ENCODE peak calls at places on chromosomes 7 and 10, in five cellular contexts. One of them, this sample, is unnamed.

GRCh38 chr10:132443605-132443997 is 46.6 kb downstream of the PWWP2B start:
- DNase-seq in ELF-1: no peak
- DNase-seq in osteocyte: no peak
- DNase-seq in posterior cingulate gyrus: no peak
- DNase-seq in naive thymus-derived CD4-positive, alpha-beta T cell: peak
- DNase-seq in this sample: no peak

GRCh38 chr10:52879181-52879607 is 106.6 kb upstream of the MBL2 start:
- DNase-seq in posterior cingulate gyrus: no peak
- DNase-seq in ELF-1: no peak
- DNase-seq in osteocyte: no peak
- DNase-seq in naive thymus-derived CD4-positive, alpha-beta T cell: no peak
- DNase-seq in this sample: no peak

GRCh38 chr10:118982366-118982765 is 47.1 kb upstream of the NANOS1 start:
- DNase-seq in posterior cingulate gyrus: no peak
- DNase-seq in naive thymus-derived CD4-positive, alpha-beta T cell: no peak
- DNase-seq in ELF-1: no peak
- DNase-seq in osteocyte: no peak
- DNase-seq in this sample: no peak

GRCh38 chr7:154953006-154953684 is 49.8 kb downstream of the PAXIP1 start:
- DNase-seq in osteocyte: no peak
- DNase-seq in ELF-1: peak
- DNase-seq in naive thymus-derived CD4-positive, alpha-beta T cell: peak
- DNase-seq in posterior cingulate gyrus: peak
- DNase-seq in this sample: peak

GRCh38 chr7:954330-955238 is at the start of gene ADAP1:
- DNase-seq in posterior cingulate gyrus: no peak
- DNase-seq in naive thymus-derived CD4-positive, alpha-beta T cell: peak
- DNase-seq in osteocyte: no peak
- DNase-seq in ELF-1: no peak
- DNase-seq in this sample: peak

GRCh38 chr7:30162622-30163124 is 27.9 kb downstream of the MTURN start:
- DNase-seq in naive thymus-derived CD4-positive, alpha-beta T cell: peak
- DNase-seq in ELF-1: no peak
- DNase-seq in posterior cingulate gyrus: no peak
- DNase-seq in osteocyte: no peak
- DNase-seq in this sample: no peak

GRCh38 chr10:124660404-124661125 is 83.6 kb downstream of the FAM53B start:
- DNase-seq in naive thymus-derived CD4-positive, alpha-beta T cell: no peak
- DNase-seq in posterior cingulate gyrus: no peak
- DNase-seq in osteocyte: no peak
- DNase-seq in ELF-1: no peak
- DNase-seq in this sample: no peak

GRCh38 chr10:119301397-119301796 is 94.0 kb downstream of the GRK5 start:
- DNase-seq in posterior cingulate gyrus: no peak
- DNase-seq in naive thymus-derived CD4-positive, alpha-beta T cell: peak
- DNase-seq in ELF-1: no peak
- DNase-seq in osteocyte: no peak
- DNase-seq in this sample: no peak

GRCh38 chr7:107125475-107125874 is 43.3 kb upstream of the HBP1 start:
- DNase-seq in osteocyte: no peak
- DNase-seq in naive thymus-derived CD4-positive, alpha-beta T cell: no peak
- DNase-seq in posterior cingulate gyrus: no peak
- DNase-seq in ELF-1: no peak
- DNase-seq in this sample: no peak

GRCh38 chr10:3681642-3682554 is 103.1 kb downstream of the KLF6 start:
- DNase-seq in naive thymus-derived CD4-positive, alpha-beta T cell: no peak
- DNase-seq in osteocyte: no peak
- DNase-seq in ELF-1: peak
- DNase-seq in posterior cingulate gyrus: no peak
- DNase-seq in this sample: no peak

GRCh38 chr7:7183833-7184463 is 1.6 kb downstream of the C1GALT1 start:
- DNase-seq in naive thymus-derived CD4-positive, alpha-beta T cell: no peak
- DNase-seq in posterior cingulate gyrus: no peak
- DNase-seq in osteocyte: no peak
- DNase-seq in ELF-1: no peak
- DNase-seq in this sample: no peak

GRCh38 chr7:94436018-94436604 is 41.4 kb downstream of the COL1A2 start:
- DNase-seq in osteocyte: peak
- DNase-seq in ELF-1: peak
- DNase-seq in posterior cingulate gyrus: peak
- DNase-seq in naive thymus-derived CD4-positive, alpha-beta T cell: peak
- DNase-seq in this sample: peak

GRCh38 chr7:24777811-24778210 is 20.5 kb upstream of the GSDME start:
- DNase-seq in posterior cingulate gyrus: no peak
- DNase-seq in ELF-1: no peak
- DNase-seq in osteocyte: no peak
- DNase-seq in naive thymus-derived CD4-positive, alpha-beta T cell: no peak
- DNase-seq in this sample: no peak

GRCh38 chr10:33336606-33337334 is 2.3 kb upstream of the NRP1 start:
- DNase-seq in ELF-1: peak
- DNase-seq in osteocyte: peak
- DNase-seq in naive thymus-derived CD4-positive, alpha-beta T cell: no peak
- DNase-seq in posterior cingulate gyrus: peak
- DNase-seq in this sample: peak

GRCh38 chr7:137953692-137954470 is 48.0 kb downstream of the CREB3L2 start:
- DNase-seq in osteocyte: no peak
- DNase-seq in naive thymus-derived CD4-positive, alpha-beta T cell: no peak
- DNase-seq in ELF-1: peak
- DNase-seq in posterior cingulate gyrus: no peak
- DNase-seq in this sample: no peak

GRCh38 chr7:131637846-131638245 is 81.4 kb upstream of the PODXL start:
- DNase-seq in naive thymus-derived CD4-positive, alpha-beta T cell: no peak
- DNase-seq in posterior cingulate gyrus: no peak
- DNase-seq in osteocyte: no peak
- DNase-seq in ELF-1: peak
- DNase-seq in this sample: peak

GRCh38 chr7:20506175-20506574 is 109.3 kb upstream of the ABCB5 start:
- DNase-seq in ELF-1: no peak
- DNase-seq in osteocyte: no peak
- DNase-seq in naive thymus-derived CD4-positive, alpha-beta T cell: no peak
- DNase-seq in posterior cingulate gyrus: no peak
- DNase-seq in this sample: no peak

GRCh38 chr10:14358886-14359573 is 28.3 kb upstream of the FRMD4A start:
- DNase-seq in naive thymus-derived CD4-positive, alpha-beta T cell: no peak
- DNase-seq in ELF-1: no peak
- DNase-seq in osteocyte: peak
- DNase-seq in posterior cingulate gyrus: no peak
- DNase-seq in this sample: no peak

GRCh38 chr10:43361532-43362190 is 9.8 kb upstream of the FXYD4 start:
- DNase-seq in naive thymus-derived CD4-positive, alpha-beta T cell: no peak
- DNase-seq in ELF-1: no peak
- DNase-seq in osteocyte: no peak
- DNase-seq in posterior cingulate gyrus: no peak
- DNase-seq in this sample: no peak

GRCh38 chr10:35079763-35080162 is 10.4 kb downstream of the CUL2 start:
- DNase-seq in posterior cingulate gyrus: no peak
- DNase-seq in ELF-1: no peak
- DNase-seq in osteocyte: no peak
- DNase-seq in naive thymus-derived CD4-positive, alpha-beta T cell: no peak
- DNase-seq in this sample: no peak

GRCh38 chr7:28940741-28941385 is 17.3 kb downstream of the TRIL start:
- DNase-seq in posterior cingulate gyrus: no peak
- DNase-seq in osteocyte: no peak
- DNase-seq in naive thymus-derived CD4-positive, alpha-beta T cell: no peak
- DNase-seq in ELF-1: no peak
- DNase-seq in this sample: no peak

GRCh38 chr10:7697304-7697822 is 5.8 kb upstream of the ITIH2 start:
- DNase-seq in osteocyte: no peak
- DNase-seq in posterior cingulate gyrus: no peak
- DNase-seq in ELF-1: no peak
- DNase-seq in naive thymus-derived CD4-positive, alpha-beta T cell: no peak
- DNase-seq in this sample: no peak

GRCh38 chr7:77933394-77933793 is 134.8 kb downstream of the PHTF2 start:
- DNase-seq in posterior cingulate gyrus: no peak
- DNase-seq in osteocyte: no peak
- DNase-seq in naive thymus-derived CD4-positive, alpha-beta T cell: no peak
- DNase-seq in ELF-1: no peak
- DNase-seq in this sample: no peak

GRCh38 chr7:34928052-34928451 is 109.2 kb downstream of the DPY19L1 start:
- DNase-seq in osteocyte: no peak
- DNase-seq in naive thymus-derived CD4-positive, alpha-beta T cell: peak
- DNase-seq in posterior cingulate gyrus: peak
- DNase-seq in ELF-1: peak
- DNase-seq in this sample: peak

GRCh38 chr10:26488344-26488743 is 50.2 kb downstream of the APBB1IP start:
- DNase-seq in naive thymus-derived CD4-positive, alpha-beta T cell: no peak
- DNase-seq in posterior cingulate gyrus: no peak
- DNase-seq in ELF-1: no peak
- DNase-seq in osteocyte: no peak
- DNase-seq in this sample: no peak

GRCh38 chr10:75883081-75883480 is 451.7 kb downstream of the LRMDA start:
- DNase-seq in posterior cingulate gyrus: no peak
- DNase-seq in naive thymus-derived CD4-positive, alpha-beta T cell: no peak
- DNase-seq in osteocyte: no peak
- DNase-seq in ELF-1: no peak
- DNase-seq in this sample: no peak

GRCh38 chr7:2512179-2512644 is 7.4 kb upstream of the LFNG start:
- DNase-seq in posterior cingulate gyrus: no peak
- DNase-seq in naive thymus-derived CD4-positive, alpha-beta T cell: no peak
- DNase-seq in osteocyte: no peak
- DNase-seq in ELF-1: no peak
- DNase-seq in this sample: no peak

GRCh38 chr7:157547102-157547501 is 210.3 kb downstream of the DNAJB6 start:
- DNase-seq in osteocyte: no peak
- DNase-seq in ELF-1: no peak
- DNase-seq in posterior cingulate gyrus: no peak
- DNase-seq in naive thymus-derived CD4-positive, alpha-beta T cell: no peak
- DNase-seq in this sample: no peak

GRCh38 chr10:35564276-35564982 is 40.7 kb upstream of the GJD4 start:
- DNase-seq in posterior cingulate gyrus: no peak
- DNase-seq in naive thymus-derived CD4-positive, alpha-beta T cell: no peak
- DNase-seq in ELF-1: no peak
- DNase-seq in osteocyte: peak
- DNase-seq in this sample: no peak

GRCh38 chr7:36039671-36040070 is 113.4 kb upstream of the EEPD1 start:
- DNase-seq in naive thymus-derived CD4-positive, alpha-beta T cell: no peak
- DNase-seq in osteocyte: no peak
- DNase-seq in ELF-1: no peak
- DNase-seq in posterior cingulate gyrus: no peak
- DNase-seq in this sample: no peak

GRCh38 chr10:116170815-116171250 is 102.2 kb downstream of the GFRA1 start:
- DNase-seq in naive thymus-derived CD4-positive, alpha-beta T cell: no peak
- DNase-seq in osteocyte: no peak
- DNase-seq in ELF-1: no peak
- DNase-seq in posterior cingulate gyrus: no peak
- DNase-seq in this sample: peak

GRCh38 chr10:115402690-115403089 is 309.5 kb downstream of the ATRNL1 start:
- DNase-seq in ELF-1: no peak
- DNase-seq in osteocyte: no peak
- DNase-seq in posterior cingulate gyrus: no peak
- DNase-seq in naive thymus-derived CD4-positive, alpha-beta T cell: no peak
- DNase-seq in this sample: no peak

GRCh38 chr10:30637881-30638467 is 8.4 kb upstream of the LYZL2 start:
- DNase-seq in naive thymus-derived CD4-positive, alpha-beta T cell: no peak
- DNase-seq in osteocyte: no peak
- DNase-seq in ELF-1: no peak
- DNase-seq in posterior cingulate gyrus: no peak
- DNase-seq in this sample: no peak

GRCh38 chr7:332646-333398 is 42.9 kb downstream of the FOXL3 start:
- DNase-seq in osteocyte: peak
- DNase-seq in ELF-1: peak
- DNase-seq in naive thymus-derived CD4-positive, alpha-beta T cell: peak
- DNase-seq in posterior cingulate gyrus: peak
- DNase-seq in this sample: peak

GRCh38 chr10:97572214-97572989 is at the start of gene ANKRD2:
- DNase-seq in osteocyte: peak
- DNase-seq in ELF-1: peak
- DNase-seq in posterior cingulate gyrus: peak
- DNase-seq in naive thymus-derived CD4-positive, alpha-beta T cell: peak
- DNase-seq in this sample: peak

GRCh38 chr7:145655666-145656065 is 460.9 kb upstream of the CNTNAP2 start:
- DNase-seq in osteocyte: no peak
- DNase-seq in naive thymus-derived CD4-positive, alpha-beta T cell: no peak
- DNase-seq in ELF-1: no peak
- DNase-seq in posterior cingulate gyrus: no peak
- DNase-seq in this sample: no peak

GRCh38 chr7:123580406-123581161 is 21.0 kb upstream of the ASB15 start:
- DNase-seq in posterior cingulate gyrus: no peak
- DNase-seq in ELF-1: peak
- DNase-seq in naive thymus-derived CD4-positive, alpha-beta T cell: peak
- DNase-seq in osteocyte: no peak
- DNase-seq in this sample: peak

GRCh38 chr10:43209064-43209455 is 57.8 kb downstream of the RASGEF1A start:
- DNase-seq in naive thymus-derived CD4-positive, alpha-beta T cell: no peak
- DNase-seq in osteocyte: no peak
- DNase-seq in posterior cingulate gyrus: no peak
- DNase-seq in ELF-1: no peak
- DNase-seq in this sample: no peak